ENCODE peak calls at places on chromosomes 11 and 22, in four cellular contexts. A, T, P and Q are unnamed samples.

GRCh38 chr11:31325162-31325561 is 44.4 kb downstream of the DCDC1 start:
- DNase-seq in A (no peak), T (no peak), P (no peak), Q (no peak)

GRCh38 chr11:129242855-129243254 is 50.7 kb upstream of the ARHGAP32 start:
- DNase-seq in A (no peak), T (no peak), P (no peak), Q (no peak)

GRCh38 chr22:23514317-23515038 is 65.6 kb downstream of the IGLL1 start:
- DNase-seq in A (no peak), T (no peak), P (no peak), Q (no peak)

GRCh38 chr11:45146072-45147016 is at the start of gene PRDM11:
- DNase-seq in A (no peak), T (no peak), P (no peak), Q (peak; percentile 71)

GRCh38 chr22:37905534-37906363 is at the start of gene MICALL1:
- DNase-seq in A (peak; percentile 32), T (peak; percentile 21), P (peak; percentile 99), Q (peak; percentile 97)

GRCh38 chr11:118180300-118180703 is 3.9 kb upstream of the SCN2B start:
- DNase-seq in A (no peak), T (peak; percentile 86), P (no peak), Q (peak; percentile 23)

GRCh38 chr22:48711031-48711431 is 1116.6 kb downstream of the BRD1 start:
- DNase-seq in A (no peak), T (no peak), P (no peak), Q (no peak)

GRCh38 chr11:93719310-93719709 is 22.0 kb downstream of the TAF1D start:
- DNase-seq in A (no peak), T (no peak), P (no peak), Q (no peak)

GRCh38 chr11:57426754-57427691 is at the start of gene SLC43A3:
- DNase-seq in A (peak; percentile 80), T (peak; percentile 21), P (peak; percentile 86), Q (peak; percentile 79)

GRCh38 chr11:47441421-47441820 is 7.5 kb downstream of the RAPSN start:
- DNase-seq in A (no peak), T (no peak), P (no peak), Q (no peak)

GRCh38 chr11:3231851-3232744 is at the start of gene MRGPRE:
- DNase-seq in A (no peak), T (no peak), P (no peak), Q (peak; percentile 16)